ENCODE peak calls at places on chromosomes 2 and 18, in ten cellular contexts. X, Q, L, V, E, T, D, S, H and J are unnamed samples.

GRCh38 chr2:86396304-86396785 is 44.8 kb upstream of the KDM3A start:
- DNase-seq in X (peak; percentile 19), Q (peak; percentile 24), L (peak; percentile 10), V (peak; percentile 41), E (peak; percentile 75), T (peak; percentile 47), D (peak; percentile 15), S (peak; percentile 83), H (no peak), J (no peak)

GRCh38 chr2:189407161-189407943 is 33.9 kb upstream of the WDR75 start:
- DNase-seq in X (peak; percentile 81), Q (no peak), L (no peak), V (no peak), E (peak; percentile 51), T (peak; percentile 76), D (no peak), S (no peak), H (no peak), J (no peak)

GRCh38 chr2:130837175-130837810 is 579 bp downstream of the ARHGEF4 start:
- DNase-seq in X (no peak), Q (no peak), L (no peak), V (no peak), E (no peak), T (no peak), D (no peak), S (no peak), H (no peak), J (no peak)

GRCh38 chr2:101558740-101559508 is 84.0 kb upstream of the RFX8 start:
- DNase-seq in X (peak; percentile 93), Q (no peak), L (no peak), V (no peak), E (peak; percentile 12), T (peak; percentile 83), D (no peak), S (no peak), H (no peak), J (no peak)

GRCh38 chr2:206597716-206598218 is 44.5 kb upstream of the FAM237A start:
- DNase-seq in X (no peak), Q (no peak), L (no peak), V (no peak), E (no peak), T (no peak), D (no peak), S (no peak), H (no peak), J (no peak)

GRCh38 chr2:40284797-40285196 is 167.1 kb downstream of the SLC8A1 start:
- DNase-seq in X (no peak), Q (no peak), L (no peak), V (no peak), E (no peak), T (peak; percentile 26), D (no peak), S (no peak), H (no peak), J (no peak)

GRCh38 chr2:240800241-240800640 is 19.8 kb downstream of the KIF1A start:
- DNase-seq in X (peak; percentile 9), Q (no peak), L (no peak), V (no peak), E (no peak), T (peak; percentile 67), D (no peak), S (peak; percentile 34), H (peak; percentile 13), J (no peak)

GRCh38 chr2:86194751-86195054 is 559 bp downstream of the IMMT start:
- DNase-seq in X (no peak), Q (no peak), L (no peak), V (no peak), E (no peak), T (no peak), D (no peak), S (no peak), H (no peak), J (no peak)

GRCh38 chr18:74745658-74746403 is 148.2 kb downstream of the ZNF407 start:
- DNase-seq in X (peak; percentile 51), Q (peak; percentile 7), L (no peak), V (peak; percentile 89), E (peak; percentile 88), T (peak; percentile 52), D (no peak), S (no peak), H (no peak), J (no peak)

GRCh38 chr2:109447251-109447661 is 166.5 kb downstream of the SEPTIN10 start:
- DNase-seq in X (peak; percentile 86), Q (no peak), L (no peak), V (no peak), E (no peak), T (peak; percentile 50), D (no peak), S (no peak), H (no peak), J (no peak)

GRCh38 chr18:32488078-32488477 is 17.4 kb upstream of the GAREM1 start:
- DNase-seq in X (no peak), Q (no peak), L (no peak), V (no peak), E (no peak), T (no peak), D (no peak), S (no peak), H (no peak), J (no peak)
- TF ChIP-seq CTCF in X (no peak), Q (no peak), L (no peak), V (no peak), E (no peak), T (no peak), D (no peak), S (no peak), H (no peak), J (no peak)

GRCh38 chr2:73984922-73985317 is 210 bp downstream of the TET3 start:
- DNase-seq in X (no peak), Q (no peak), L (peak; percentile 51), V (no peak), E (no peak), T (no peak), D (peak; percentile 56), S (peak; percentile 63), H (peak; percentile 87), J (peak; percentile 60)

GRCh38 chr2:73985318-73986084 is 791 bp downstream of the TET3 start:
- DNase-seq in X (no peak), Q (peak; percentile 89), L (peak; percentile 48), V (no peak), E (no peak), T (no peak), D (peak; percentile 53), S (no peak), H (peak; percentile 52), J (peak; percentile 88)

GRCh38 chr2:73987948-73988700 is 3.4 kb downstream of the TET3 start:
- DNase-seq in X (no peak), Q (no peak), L (no peak), V (no peak), E (no peak), T (no peak), D (no peak), S (no peak), H (no peak), J (no peak)

GRCh38 chr2:73986085-73986680 is 1.5 kb downstream of the TET3 start:
- DNase-seq in X (no peak), Q (no peak), L (no peak), V (no peak), E (no peak), T (no peak), D (no peak), S (no peak), H (no peak), J (no peak)

GRCh38 chr2:73987109-73987947 is 2.6 kb downstream of the TET3 start:
- DNase-seq in X (peak; percentile 66), Q (no peak), L (no peak), V (no peak), E (peak; percentile 71), T (peak; percentile 63), D (no peak), S (peak; percentile 65), H (peak; percentile 52), J (peak; percentile 75)
- TF ChIP-seq CTCF in X (peak; percentile 43), Q (peak; percentile 85), L (no peak), V (peak; percentile 55), E (peak; percentile 51), T (peak; percentile 39), D (no peak), S (peak; percentile 57), H (peak; percentile 19), J (peak; percentile 5)

GRCh38 chr2:31379102-31379501 is 35.4 kb downstream of the XDH start:
- DNase-seq in X (no peak), Q (no peak), L (no peak), V (no peak), E (peak; percentile 81), T (no peak), D (no peak), S (no peak), H (no peak), J (no peak)

GRCh38 chr2:31378389-31378788 is 36.2 kb downstream of the XDH start:
- DNase-seq in X (no peak), Q (no peak), L (no peak), V (no peak), E (no peak), T (no peak), D (no peak), S (peak; percentile 65), H (peak; percentile 82), J (no peak)

GRCh38 chr2:31381601-31382000 is 32.9 kb downstream of the XDH start:
- DNase-seq in X (no peak), Q (no peak), L (no peak), V (no peak), E (no peak), T (no peak), D (no peak), S (no peak), H (no peak), J (no peak)

GRCh38 chr2:31379747-31380146 is 34.8 kb downstream of the XDH start:
- DNase-seq in X (no peak), Q (no peak), L (no peak), V (no peak), E (no peak), T (no peak), D (no peak), S (no peak), H (no peak), J (no peak)

DNA sequence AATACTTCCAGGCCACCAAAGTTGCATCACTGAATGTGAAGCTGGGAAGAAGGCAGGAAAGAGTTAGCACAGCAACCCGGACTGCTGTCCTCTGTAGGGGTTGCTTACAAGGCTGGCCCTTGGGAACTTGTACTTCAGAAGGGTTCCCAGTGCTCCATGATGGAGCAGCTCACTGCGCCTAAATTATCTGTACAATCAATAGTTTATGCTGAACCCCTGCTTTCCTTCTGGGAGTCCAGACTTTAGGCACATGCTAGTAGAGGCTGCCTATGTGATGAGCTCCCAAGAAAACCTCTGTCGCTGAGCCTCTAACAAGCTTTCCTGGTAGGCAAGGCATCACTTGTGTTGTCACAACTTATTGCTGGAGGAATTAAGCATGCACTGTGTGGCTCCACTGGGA is 34.3 kb downstream of the XDH start:
- DNase-seq in X (no peak), Q (no peak), L (no peak), V (no peak), E (no peak), T (no peak), D (no peak), S (no peak), H (no peak), J (no peak)
- TF ChIP-seq CTCF in X (no peak), Q (no peak), L (no peak), V (no peak), E (no peak), T (no peak), D (no peak), S (no peak), H (no peak), J (no peak)

DNA sequence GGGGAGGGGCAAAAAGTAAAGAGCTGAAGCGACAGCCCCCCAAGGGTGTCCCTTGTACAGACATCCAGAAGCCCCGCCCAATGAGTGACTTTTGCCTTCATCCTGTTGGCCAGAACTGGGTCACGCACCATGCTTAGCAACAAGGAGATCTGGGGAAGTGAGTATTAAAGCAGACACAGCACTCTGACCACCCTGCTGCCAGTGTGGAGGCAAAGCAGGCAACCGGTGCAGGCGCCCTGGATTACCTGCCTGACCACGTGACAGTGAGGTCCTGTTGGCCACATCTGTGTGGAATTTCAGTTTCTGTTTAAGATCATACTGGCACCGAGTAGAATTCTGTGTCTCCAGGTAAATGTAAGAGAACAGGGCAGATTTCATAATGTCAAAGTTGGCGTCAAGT is 21.6 kb upstream of the BIN1 start:
- DNase-seq in X (no peak), Q (no peak), L (peak; percentile 96), V (no peak), E (peak; percentile 35), T (no peak), D (no peak), S (peak; percentile 79), H (peak; percentile 68), J (no peak)
- TF ChIP-seq CTCF in X (no peak), Q (no peak), L (peak; percentile 11), V (no peak), E (no peak), T (no peak), D (no peak), S (peak; percentile 32), H (no peak), J (no peak)